ENCODE peak calls at places on chromosome 15, in four cellular contexts. One of them, this sample, is unnamed.

GRCh38 chr15:94576889-94577533 is 345.6 kb downstream of the MCTP2 start:
- DNase-seq in SK-N-SH: peak
- DNase-seq in IMR-90: no peak
- DNase-seq in K562: peak
- DNase-seq in this sample: peak

GRCh38 chr15:64599716-64600115 is 139.3 kb downstream of the ZNF609 start:
- DNase-seq in SK-N-SH: no peak
- DNase-seq in K562: no peak
- DNase-seq in IMR-90: peak
- DNase-seq in this sample: no peak

GRCh38 chr15:79736435-79737000 is 160.3 kb downstream of the MTHFS start:
- DNase-seq in SK-N-SH: no peak
- DNase-seq in K562: no peak
- DNase-seq in IMR-90: no peak
- DNase-seq in this sample: no peak

GRCh38 chr15:99437315-99438221 is 128.2 kb upstream of the MEF2A start:
- DNase-seq in IMR-90: no peak
- DNase-seq in SK-N-SH: no peak
- DNase-seq in K562: no peak
- DNase-seq in this sample: peak

GRCh38 chr15:66389098-66389858 is 2.6 kb downstream of the MAP2K1 start:
- DNase-seq in K562: no peak
- DNase-seq in IMR-90: no peak
- DNase-seq in SK-N-SH: no peak
- DNase-seq in this sample: no peak

GRCh38 chr15:43749690-43750345 is 3.6 kb downstream of the PDIA3 start:
- DNase-seq in K562: no peak
- DNase-seq in SK-N-SH: no peak
- DNase-seq in IMR-90: no peak
- DNase-seq in this sample: no peak

GRCh38 chr15:45635191-45635638 is 386 bp downstream of the SQOR start:
- DNase-seq in K562: no peak
- DNase-seq in SK-N-SH: peak
- DNase-seq in IMR-90: no peak
- DNase-seq in this sample: peak

GRCh38 chr15:73936588-73937312 is 10.5 kb downstream of the LOXL1 start:
- DNase-seq in IMR-90: no peak
- DNase-seq in SK-N-SH: no peak
- DNase-seq in K562: no peak
- DNase-seq in this sample: no peak

GRCh38 chr15:35206060-35206675 is 121.1 kb upstream of the NANOGP8 start:
- DNase-seq in K562: peak
- DNase-seq in SK-N-SH: peak
- DNase-seq in IMR-90: peak
- DNase-seq in this sample: peak

GRCh38 chr15:40046721-40047412 is 7.9 kb upstream of the SRP14 start:
- DNase-seq in SK-N-SH: no peak
- DNase-seq in K562: no peak
- DNase-seq in IMR-90: peak
- DNase-seq in this sample: no peak

GRCh38 chr15:40043927-40044716 is 5.1 kb upstream of the SRP14 start:
- DNase-seq in K562: no peak
- DNase-seq in SK-N-SH: no peak
- DNase-seq in IMR-90: no peak
- DNase-seq in this sample: no peak

GRCh38 chr15:40044717-40045571 is 6.0 kb upstream of the SRP14 start:
- DNase-seq in IMR-90: peak
- DNase-seq in SK-N-SH: peak
- DNase-seq in K562: peak
- DNase-seq in this sample: peak

GRCh38 chr15:40047413-40048154 is 8.6 kb upstream of the SRP14 start:
- DNase-seq in IMR-90: peak
- DNase-seq in SK-N-SH: no peak
- DNase-seq in K562: no peak
- DNase-seq in this sample: no peak

GRCh38 chr15:40045572-40046217 is 6.7 kb upstream of the SRP14 start:
- DNase-seq in IMR-90: no peak
- DNase-seq in K562: no peak
- DNase-seq in SK-N-SH: no peak
- DNase-seq in this sample: no peak
- H3K4me3 ChIP-seq in IMR-90: no peak
- H3K4me3 ChIP-seq in K562: no peak
- H3K4me3 ChIP-seq in SK-N-SH: no peak
- H3K4me3 ChIP-seq in this sample: no peak

GRCh38 chr15:40106203-40107161 is 2.2 kb downstream of the BMF start:
- DNase-seq in SK-N-SH: no peak
- DNase-seq in IMR-90: peak
- DNase-seq in K562: peak
- DNase-seq in this sample: peak
- H3K9ac ChIP-seq in SK-N-SH: no peak
- H3K9ac ChIP-seq in IMR-90: no peak
- H3K9ac ChIP-seq in K562: peak
- H3K9ac ChIP-seq in this sample: peak

DNA sequence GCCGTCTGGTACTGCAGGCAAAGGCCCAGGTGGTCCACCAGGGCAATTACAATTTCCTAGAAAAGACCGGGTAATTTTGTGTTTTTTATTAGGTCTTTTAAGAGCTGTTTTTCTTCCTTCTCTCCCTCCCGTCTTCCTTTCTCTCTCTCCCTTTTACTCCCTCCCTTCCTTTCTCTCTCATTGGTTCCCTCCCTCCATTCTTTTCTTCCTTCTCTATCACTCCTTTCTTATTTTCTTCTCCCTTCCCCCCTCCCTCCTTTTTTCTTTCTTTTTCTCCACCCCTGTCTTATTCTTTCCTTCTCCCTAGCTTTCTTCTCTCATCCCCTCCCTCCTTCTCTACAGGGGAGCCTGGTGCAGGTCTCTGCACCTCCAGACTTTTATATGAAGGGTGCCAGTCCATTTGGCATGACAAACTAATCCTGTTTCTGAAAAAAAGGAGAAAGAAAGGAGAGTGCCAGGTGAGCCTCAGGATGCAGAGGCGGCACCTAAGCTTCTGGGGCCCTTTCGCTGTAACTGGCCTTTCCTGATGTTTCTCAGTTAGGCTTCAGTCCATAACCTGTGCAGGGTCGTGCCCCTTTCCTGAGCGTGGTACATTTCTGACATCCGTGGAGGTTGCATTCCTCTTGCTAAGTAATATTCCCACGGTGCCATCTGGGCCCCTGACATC is 9.1 kb upstream of the ONECUT1 start:
- DNase-seq in SK-N-SH: no peak
- DNase-seq in K562: no peak
- DNase-seq in IMR-90: no peak
- DNase-seq in this sample: no peak
- TF ChIP-seq CTCF in SK-N-SH: no peak
- TF ChIP-seq CTCF in K562: no peak
- TF ChIP-seq CTCF in IMR-90: no peak
- TF ChIP-seq CTCF in this sample: no peak

DNA sequence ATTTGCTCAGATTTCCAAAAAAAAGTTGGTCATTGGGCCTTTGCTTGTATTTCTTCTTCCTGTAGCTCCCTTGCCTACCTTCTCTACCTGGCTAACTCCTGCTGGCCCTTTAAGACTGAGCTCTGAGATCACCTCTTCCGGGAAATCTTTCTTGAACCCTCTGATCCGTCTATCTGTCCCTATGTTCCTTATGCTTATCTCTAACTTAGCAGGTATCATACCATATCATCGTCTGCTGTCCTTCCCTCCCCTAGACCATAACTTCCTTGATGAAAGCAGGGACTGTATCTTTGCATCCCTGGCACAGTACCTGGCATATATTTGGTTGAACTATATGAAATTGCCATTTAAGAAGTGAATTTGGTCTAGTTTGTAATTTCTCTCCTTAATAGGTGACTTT is 42.3 kb downstream of the PDE8A start:
- DNase-seq in IMR-90: no peak
- DNase-seq in SK-N-SH: no peak
- DNase-seq in K562: peak
- DNase-seq in this sample: no peak
- H3K4me3 ChIP-seq in IMR-90: no peak
- H3K4me3 ChIP-seq in SK-N-SH: no peak
- H3K4me3 ChIP-seq in K562: no peak
- H3K4me3 ChIP-seq in this sample: no peak

GRCh38 chr15:40871749-40872617 is 2.1 kb downstream of the RHOV start:
- DNase-seq in K562: no peak
- DNase-seq in IMR-90: no peak
- DNase-seq in SK-N-SH: no peak
- DNase-seq in this sample: peak

GRCh38 chr15:40875996-40876740 is 2.1 kb upstream of the RHOV start:
- DNase-seq in SK-N-SH: no peak
- DNase-seq in K562: no peak
- DNase-seq in IMR-90: no peak
- DNase-seq in this sample: peak

GRCh38 chr15:40872791-40873526 is 1.1 kb downstream of the RHOV start:
- DNase-seq in IMR-90: no peak
- DNase-seq in SK-N-SH: no peak
- DNase-seq in K562: peak
- DNase-seq in this sample: no peak

GRCh38 chr15:40870716-40871115 is 3.3 kb downstream of the RHOV start:
- DNase-seq in IMR-90: no peak
- DNase-seq in SK-N-SH: no peak
- DNase-seq in K562: no peak
- DNase-seq in this sample: no peak

GRCh38 chr15:40873625-40874561 is at the start of gene RHOV:
- DNase-seq in IMR-90: peak
- DNase-seq in K562: peak
- DNase-seq in SK-N-SH: peak
- DNase-seq in this sample: peak
- H3K9ac ChIP-seq in IMR-90: no peak
- H3K9ac ChIP-seq in K562: peak
- H3K9ac ChIP-seq in SK-N-SH: peak
- H3K9ac ChIP-seq in this sample: peak

GRCh38 chr15:62126364-62126763 is 38.7 kb downstream of the C2CD4B start:
- DNase-seq in K562: no peak
- DNase-seq in IMR-90: no peak
- DNase-seq in SK-N-SH: no peak
- DNase-seq in this sample: no peak

GRCh38 chr15:62124176-62124952 is 40.7 kb downstream of the C2CD4B start:
- DNase-seq in K562: no peak
- DNase-seq in IMR-90: peak
- DNase-seq in SK-N-SH: no peak
- DNase-seq in this sample: no peak

GRCh38 chr15:62128916-62129315 is 36.2 kb downstream of the C2CD4B start:
- DNase-seq in K562: no peak
- DNase-seq in SK-N-SH: no peak
- DNase-seq in IMR-90: no peak
- DNase-seq in this sample: no peak

GRCh38 chr15:62124953-62125263 is 40.2 kb downstream of the C2CD4B start:
- DNase-seq in SK-N-SH: no peak
- DNase-seq in K562: no peak
- DNase-seq in IMR-90: no peak
- DNase-seq in this sample: no peak

DNA sequence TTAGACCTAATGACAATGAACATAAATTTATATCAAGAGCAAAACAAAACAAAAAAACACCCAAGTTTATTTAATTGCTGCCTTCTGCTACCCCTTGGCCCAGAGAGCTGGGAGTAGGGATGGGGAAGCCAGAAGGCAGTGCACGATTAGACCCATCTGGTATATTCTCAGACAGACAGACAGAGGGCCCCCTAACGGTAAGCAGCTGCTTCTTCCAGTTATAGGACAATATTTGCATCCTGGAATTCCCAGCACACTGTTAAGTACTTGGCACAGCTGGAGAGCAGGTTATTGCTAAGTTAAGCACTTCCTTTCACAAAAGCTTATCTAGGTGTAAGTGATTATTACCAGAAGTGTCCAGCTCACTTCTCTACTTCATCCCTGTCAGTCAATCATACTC is 39.3 kb downstream of the C2CD4B start:
- DNase-seq in SK-N-SH: peak
- DNase-seq in IMR-90: peak
- DNase-seq in K562: peak
- DNase-seq in this sample: peak
- TF ChIP-seq CTCF in SK-N-SH: peak
- TF ChIP-seq CTCF in IMR-90: peak
- TF ChIP-seq CTCF in K562: peak
- TF ChIP-seq CTCF in this sample: peak